ENCODE peak calls at places on chromosomes 6 and 20, in five cellular contexts. Z, B, S, O and G are unnamed samples.

GRCh38 chr6:162099685-162100084 is 627.9 kb downstream of the PRKN start:
- DNase-seq in Z (peak), B (no peak), S (no peak), O (peak), G (peak)

GRCh38 chr6:38501931-38502330 is 137.8 kb downstream of the BTBD9 start:
- DNase-seq in Z (no peak), B (no peak), S (peak), O (no peak), G (no peak)

GRCh38 chr20:19889011-19889953 is 127.9 kb upstream of the NAA20 start:
- DNase-seq in Z (no peak), B (no peak), S (no peak), O (peak), G (peak)

GRCh38 chr6:135481786-135482369 is 15.7 kb downstream of the AHI1 start:
- DNase-seq in Z (no peak), B (no peak), S (no peak), O (peak), G (no peak)

GRCh38 chr6:116173928-116174327 is 48.0 kb upstream of the COL10A1 start:
- DNase-seq in Z (no peak), B (no peak), S (no peak), O (no peak), G (no peak)

GRCh38 chr20:22776369-22776768 is 192.0 kb upstream of the FOXA2 start:
- DNase-seq in Z (no peak), B (no peak), S (no peak), O (no peak), G (no peak)

GRCh38 chr6:68635706-68636513 is 828 bp downstream of the ADGRB3 start:
- DNase-seq in Z (no peak), B (no peak), S (peak), O (peak), G (no peak)

GRCh38 chr6:3186974-3187382 is 29.6 kb upstream of the TUBB2A start:
- DNase-seq in Z (no peak), B (no peak), S (no peak), O (no peak), G (no peak)

GRCh38 chr6:68726307-68726706 is 91.2 kb downstream of the ADGRB3 start:
- DNase-seq in Z (no peak), B (no peak), S (peak), O (no peak), G (no peak)

GRCh38 chr6:47159763-47160162 is 117.6 kb upstream of the ADGRF1 start:
- DNase-seq in Z (no peak), B (no peak), S (no peak), O (no peak), G (no peak)

GRCh38 chr20:57483287-57484050 is 41.5 kb downstream of the CTCFL start:
- DNase-seq in Z (no peak), B (no peak), S (no peak), O (no peak), G (no peak)

GRCh38 chr6:42276008-42276890 is 58.6 kb upstream of the MRPS10 start:
- DNase-seq in Z (no peak), B (no peak), S (no peak), O (no peak), G (no peak)

GRCh38 chr6:72649032-72649984 is 27.4 kb downstream of the KCNQ5 start:
- DNase-seq in Z (peak), B (no peak), S (no peak), O (peak), G (peak)

GRCh38 chr20:23157741-23158140 is 71.6 kb upstream of the CD93 start:
- DNase-seq in Z (no peak), B (no peak), S (no peak), O (peak), G (peak)

GRCh38 chr20:61857414-61857775 is 208.3 kb downstream of the TAF4 start:
- DNase-seq in Z (no peak), B (no peak), S (no peak), O (no peak), G (no peak)

GRCh38 chr20:50670126-50670862 is 21.0 kb downstream of the RIPOR3 start:
- DNase-seq in Z (peak), B (peak), S (no peak), O (peak), G (peak)

GRCh38 chr20:45044084-45044573 is 56.8 kb downstream of the KCNS1 start:
- DNase-seq in Z (peak), B (peak), S (peak), O (peak), G (peak)

GRCh38 chr6:134741193-134741521 is 208.7 kb downstream of the ALDH8A1 start:
- DNase-seq in Z (no peak), B (peak), S (no peak), O (no peak), G (no peak)

GRCh38 chr20:49287555-49288249 is 9.8 kb upstream of the ZNFX1 start:
- DNase-seq in Z (no peak), B (peak), S (no peak), O (no peak), G (no peak)

GRCh38 chr20:4083103-4083864 is 67.9 kb upstream of the RNF24 start:
- DNase-seq in Z (no peak), B (no peak), S (no peak), O (no peak), G (no peak)